ENCODE peak calls at places on chromosome 2, in five cellular contexts. H, U, J, F and R are unnamed samples.

GRCh38 chr2:73176205-73176880 is 26.0 kb upstream of the NOTO start:
- DNase-seq in H (peak), U (no peak), J (no peak), F (peak), R (no peak)

GRCh38 chr2:71223767-71224333 is 3.1 kb downstream of the PAIP2B start:
- DNase-seq in H (no peak), U (peak), J (peak), F (peak), R (peak)

GRCh38 chr2:132621131-132621875 is 48.7 kb downstream of the LYPD1 start:
- DNase-seq in H (no peak), U (no peak), J (no peak), F (no peak), R (no peak)

GRCh38 chr2:195675783-195676427 is 18.9 kb downstream of the SLC39A10 start:
- DNase-seq in H (no peak), U (no peak), J (no peak), F (no peak), R (no peak)

GRCh38 chr2:207189040-207189439 is 23.3 kb upstream of the KLF7 start:
- DNase-seq in H (no peak), U (no peak), J (peak), F (no peak), R (no peak)

GRCh38 chr2:190837417-190837816 is 43.2 kb upstream of the GLS start:
- DNase-seq in H (no peak), U (no peak), J (peak), F (no peak), R (no peak)

GRCh38 chr2:181459646-181460045 is 2.5 kb downstream of the ITGA4 start:
- DNase-seq in H (no peak), U (no peak), J (no peak), F (no peak), R (no peak)

GRCh38 chr2:204452464-204453023 is 92.7 kb upstream of the PARD3B start:
- DNase-seq in H (no peak), U (peak), J (peak), F (no peak), R (peak)

GRCh38 chr2:127050803-127051115 is 56.2 kb downstream of the BIN1 start:
- DNase-seq in H (no peak), U (no peak), J (no peak), F (peak), R (no peak)

GRCh38 chr2:10253596-10254372 is 48.9 kb upstream of the HPCAL1 start:
- DNase-seq in H (no peak), U (no peak), J (no peak), F (no peak), R (no peak)

GRCh38 chr2:71670430-71670795 is 217.1 kb downstream of the DYSF start:
- DNase-seq in H (no peak), U (no peak), J (no peak), F (no peak), R (no peak)

GRCh38 chr2:174606336-174606735 is 8.7 kb upstream of the WIPF1 start:
- DNase-seq in H (no peak), U (no peak), J (no peak), F (no peak), R (no peak)

GRCh38 chr2:237432484-237433092 is 18.6 kb upstream of the COL6A3 start:
- DNase-seq in H (no peak), U (no peak), J (no peak), F (no peak), R (no peak)